ENCODE peak calls at places on chromosomes 2 and 18, in seven cellular contexts. U is HCT116, L is SK-N-SH, C is K562, N is H1, R is HepG2, B is GM12878. Q is an unnamed sample.

GRCh38 chr18:21129586-21130216 is 18.1 kb upstream of the ROCK1 start:
- DNase-seq in U (no peak), L (no peak), C (no peak), N (no peak), R (no peak), B (no peak), Q (no peak)

GRCh38 chr18:49548266-49548665 is 13.6 kb upstream of the LIPG start:
- DNase-seq in U (peak), L (no peak), C (no peak), N (no peak), R (peak), B (no peak), Q (no peak)

GRCh38 chr2:189657867-189658266 is 3.4 kb upstream of the ASNSD1 start:
- DNase-seq in U (no peak), L (no peak), C (peak), N (no peak), R (no peak), B (peak), Q (no peak)

GRCh38 chr2:219124379-219125110 is 36.1 kb downstream of the NHEJ1 start:
- DNase-seq in U (no peak), L (no peak), C (peak), N (no peak), R (no peak), B (no peak), Q (no peak)

GRCh38 chr2:205477016-205477705 is 205.1 kb upstream of the NRP2 start:
- DNase-seq in U (no peak), L (no peak), C (no peak), N (no peak), R (no peak), B (no peak), Q (no peak)

GRCh38 chr2:80073134-80073561 is 231.4 kb downstream of the LRRTM1 start:
- DNase-seq in U (peak), L (peak), C (peak), N (no peak), R (peak), B (peak), Q (peak)

GRCh38 chr2:241582328-241582727 is 23.8 kb downstream of the BOK start:
- DNase-seq in U (no peak), L (no peak), C (no peak), N (no peak), R (no peak), B (no peak), Q (no peak)

GRCh38 chr18:77140439-77141109 is 8.0 kb upstream of the MBP start:
- DNase-seq in U (no peak), L (no peak), C (no peak), N (no peak), R (no peak), B (no peak), Q (no peak)

GRCh38 chr2:217691920-217692666 is 310.7 kb downstream of the TNS1 start:
- DNase-seq in U (no peak), L (no peak), C (no peak), N (no peak), R (no peak), B (no peak), Q (no peak)

GRCh38 chr2:20624884-20625485 is 25.9 kb downstream of the HS1BP3 start:
- DNase-seq in U (no peak), L (peak), C (no peak), N (no peak), R (no peak), B (no peak), Q (no peak)

GRCh38 chr2:74982581-74982980 is 24.1 kb downstream of the POLE4 start:
- DNase-seq in U (no peak), L (no peak), C (peak), N (no peak), R (peak), B (no peak), Q (peak)

GRCh38 chr18:55421612-55422381 is 166.2 kb downstream of the TCF4 start:
- DNase-seq in U (no peak), L (no peak), C (no peak), N (no peak), R (no peak), B (no peak), Q (no peak)

GRCh38 chr18:73235491-73235890 is 367.7 kb upstream of the NETO1 start:
- DNase-seq in U (no peak), L (no peak), C (no peak), N (no peak), R (peak), B (peak), Q (no peak)

GRCh38 chr2:154375625-154376020 is 322.9 kb upstream of the KCNJ3 start:
- DNase-seq in U (peak), L (peak), C (no peak), N (no peak), R (peak), B (no peak), Q (peak)

GRCh38 chr2:237474511-237474911 is 12.5 kb upstream of the MLPH start:
- DNase-seq in U (no peak), L (peak), C (no peak), N (no peak), R (no peak), B (no peak), Q (no peak)

GRCh38 chr2:112916625-112917024 is 5.7 kb downstream of the IL37 start:
- DNase-seq in U (no peak), L (no peak), C (no peak), N (no peak), R (no peak), B (no peak), Q (no peak)

GRCh38 chr2:218422403-218423086 is 3.6 kb downstream of the VIL1 start:
- DNase-seq in U (no peak), L (no peak), C (peak), N (no peak), R (no peak), B (no peak), Q (no peak)

GRCh38 chr2:30306522-30306921 is 75.2 kb downstream of the LBH start:
- DNase-seq in U (no peak), L (no peak), C (no peak), N (no peak), R (no peak), B (no peak), Q (no peak)

GRCh38 chr2:188600536-188601210 is 309.0 kb downstream of the GULP1 start:
- DNase-seq in U (no peak), L (no peak), C (no peak), N (no peak), R (no peak), B (no peak), Q (no peak)

GRCh38 chr2:150137338-150137737 is 350.1 kb downstream of the RND3 start:
- DNase-seq in U (no peak), L (no peak), C (no peak), N (no peak), R (no peak), B (no peak), Q (no peak)

DNA sequence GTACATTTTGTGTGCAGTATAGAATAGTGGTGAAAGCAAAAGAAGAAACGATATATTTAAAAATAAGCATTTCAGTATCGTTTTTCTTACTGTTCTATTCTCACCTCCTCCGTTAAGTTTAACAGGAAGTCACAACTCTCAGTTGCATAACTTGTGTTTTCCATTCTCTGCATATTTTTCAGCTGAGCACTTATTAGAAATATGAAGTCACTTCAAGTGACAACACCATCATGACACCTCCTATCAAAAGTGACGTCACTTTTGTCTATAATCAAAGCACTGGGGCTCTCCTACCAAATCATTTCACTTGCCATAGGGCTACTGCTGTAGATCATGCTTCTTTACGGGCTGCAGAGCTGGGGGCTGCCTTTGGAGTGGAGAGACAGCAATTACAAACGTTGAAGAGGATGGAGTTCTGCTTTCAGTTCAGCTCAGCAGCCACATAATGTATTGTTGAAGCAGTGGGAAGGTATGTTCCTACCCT is 36.3 kb downstream of the STAT4 start:
- DNase-seq in U (no peak), L (no peak), C (no peak), N (no peak), R (no peak), B (peak), Q (no peak)
- TF ChIP-seq JUND in U (no peak), L (no peak), C (no peak), N (no peak), R (no peak), B (peak), Q (no peak)

GRCh38 chr2:173658946-173659371 is 304.3 kb downstream of the CDCA7 start:
- DNase-seq in U (no peak), L (no peak), C (no peak), N (no peak), R (no peak), B (no peak), Q (no peak)

GRCh38 chr2:173656086-173656485 is 301.4 kb downstream of the CDCA7 start:
- DNase-seq in U (no peak), L (no peak), C (no peak), N (no peak), R (no peak), B (no peak), Q (no peak)

GRCh38 chr2:173659522-173659921 is 304.9 kb downstream of the CDCA7 start:
- DNase-seq in U (no peak), L (no peak), C (no peak), N (no peak), R (no peak), B (no peak), Q (no peak)

GRCh38 chr2:173654896-173655265 is 300.2 kb downstream of the CDCA7 start:
- DNase-seq in U (no peak), L (no peak), C (no peak), N (no peak), R (no peak), B (no peak), Q (no peak)

GRCh38 chr2:173657996-173658717 is 303.5 kb downstream of the CDCA7 start:
- DNase-seq in U (peak), L (peak), C (no peak), N (no peak), R (peak), B (no peak), Q (no peak)
- TF ChIP-seq JUND in U (peak), L (peak), C (no peak), N (no peak), R (no peak), B (no peak), Q (no peak)

GRCh38 chr2:172887280-172887679 is 151.6 kb downstream of the RAPGEF4 start:
- DNase-seq in U (no peak), L (no peak), C (no peak), N (no peak), R (no peak), B (no peak), Q (no peak)

GRCh38 chr2:172889767-172890430 is 154.3 kb downstream of the RAPGEF4 start:
- DNase-seq in U (no peak), L (peak), C (no peak), N (no peak), R (no peak), B (no peak), Q (no peak)

GRCh38 chr2:172888704-172889103 is 153.1 kb downstream of the RAPGEF4 start:
- DNase-seq in U (no peak), L (peak), C (no peak), N (no peak), R (no peak), B (no peak), Q (no peak)

GRCh38 chr2:172885996-172886395 is 150.4 kb downstream of the RAPGEF4 start:
- DNase-seq in U (no peak), L (no peak), C (no peak), N (no peak), R (no peak), B (no peak), Q (no peak)

GRCh38 chr2:172889287-172889686 is 153.6 kb downstream of the RAPGEF4 start:
- DNase-seq in U (no peak), L (no peak), C (no peak), N (no peak), R (no peak), B (no peak), Q (no peak)
- TF ChIP-seq JUND in U (no peak), L (no peak), C (no peak), N (no peak), R (no peak), B (no peak), Q (no peak)

DNA sequence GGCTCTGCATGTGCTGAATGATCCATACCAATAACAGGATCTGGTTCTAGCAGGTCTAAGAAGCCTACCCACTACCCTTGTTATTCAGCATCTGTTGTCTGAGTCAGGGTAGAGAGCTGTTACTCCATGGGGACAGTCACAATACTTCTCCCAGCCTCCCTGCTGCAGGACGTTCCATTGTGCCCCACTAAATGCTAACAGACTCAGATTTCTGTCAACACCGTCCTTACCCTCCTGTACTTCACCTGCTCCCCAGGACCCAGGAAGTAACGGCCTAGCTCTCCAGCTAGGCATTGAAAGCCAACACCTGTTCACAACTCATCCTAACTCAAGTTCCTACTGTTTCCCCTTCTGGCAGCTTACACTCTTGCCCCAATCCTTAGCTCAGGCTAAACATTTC is 719.7 kb upstream of the ID2 start:
- DNase-seq in U (no peak), L (no peak), C (no peak), N (no peak), R (no peak), B (no peak), Q (no peak)
- TF ChIP-seq JUND in U (no peak), L (no peak), C (no peak), N (no peak), R (no peak), B (no peak), Q (no peak)

DNA sequence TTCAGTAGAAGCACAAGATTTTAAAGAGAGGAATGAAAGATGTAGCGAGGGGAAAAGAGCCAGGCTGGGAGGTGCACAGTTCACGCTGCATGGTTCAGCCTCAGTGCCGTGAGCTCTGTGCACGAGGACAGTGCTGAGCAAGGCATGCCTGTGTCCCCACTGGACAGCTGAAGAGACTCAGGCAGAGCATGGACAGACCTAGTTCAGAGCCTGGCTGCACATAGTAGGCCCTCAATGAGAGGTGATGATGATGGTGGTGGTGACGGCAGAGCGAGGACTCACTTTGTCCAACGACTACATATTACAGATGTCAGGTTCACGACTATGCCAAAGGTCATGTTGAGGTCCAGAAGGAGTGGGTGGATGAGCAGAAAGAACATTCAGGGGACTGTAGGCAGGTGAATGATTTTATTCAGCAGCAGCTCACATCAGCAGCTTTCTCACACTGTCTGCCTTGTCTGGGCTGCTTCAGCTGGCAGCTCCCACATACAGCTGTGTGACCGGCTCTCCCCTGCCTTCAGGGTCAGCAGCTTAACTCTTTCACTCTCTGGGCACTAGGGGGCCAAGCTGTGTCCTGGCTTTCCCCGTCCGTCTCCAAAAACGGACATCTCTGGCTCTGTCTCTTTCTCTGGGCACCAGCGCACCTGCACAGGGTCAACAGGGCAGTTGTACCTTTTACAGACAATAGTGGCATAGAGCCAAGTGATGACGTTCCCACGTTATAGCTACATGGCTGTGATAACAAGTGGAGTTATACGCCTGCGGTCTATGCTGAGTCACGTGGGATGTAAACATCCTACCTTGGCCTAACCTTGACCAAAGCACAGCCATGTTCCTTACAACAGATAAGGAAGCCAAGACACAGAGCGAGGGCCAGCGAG is 128.8 kb upstream of the MSH6 start:
- DNase-seq in U (no peak), L (peak), C (peak), N (peak), R (peak), B (no peak), Q (no peak)
- TF ChIP-seq JUND in U (no peak), L (no peak), C (peak), N (no peak), R (no peak), B (no peak), Q (no peak)

GRCh38 chr2:117684919-117685318 is 129.6 kb upstream of the DDX18 start:
- DNase-seq in U (no peak), L (no peak), C (no peak), N (no peak), R (no peak), B (no peak), Q (no peak)

GRCh38 chr2:117691980-117692379 is 122.5 kb upstream of the DDX18 start:
- DNase-seq in U (no peak), L (no peak), C (no peak), N (peak), R (no peak), B (no peak), Q (no peak)

GRCh38 chr2:117686699-117687098 is 127.8 kb upstream of the DDX18 start:
- DNase-seq in U (no peak), L (no peak), C (no peak), N (no peak), R (no peak), B (peak), Q (no peak)
- TF ChIP-seq JUND in U (no peak), L (no peak), C (no peak), N (no peak), R (no peak), B (no peak), Q (no peak)

Q was measured in T47D.